ENCODE peak calls at places on chromosomes 4 and X, in six cellular contexts. B, S, K, W, I and P are unnamed samples.

GRCh38 chr4:85496933-85497332 is 22.0 kb downstream of the ARHGAP24 start:
- DNase-seq in K (no peak), W (no peak), S (no peak), B (no peak), I (no peak), P (no peak)

GRCh38 chr4:122827899-122828601 is 1.4 kb downstream of the FGF2 start:
- DNase-seq in S (no peak), B (peak), W (no peak), I (peak), K (peak), P (no peak)

GRCh38 chrX:46770817-46771163 is 11.9 kb upstream of the SLC9A7 start:
- DNase-seq in W (no peak), S (no peak), I (no peak), K (no peak), B (no peak), P (no peak)

GRCh38 chr4:95296052-95296451 is 252.7 kb downstream of the UNC5C start:
- DNase-seq in S (no peak), I (no peak), K (no peak), B (no peak), W (no peak), P (no peak)

GRCh38 chr4:174549696-174550095 is 27.4 kb upstream of the HPGD start:
- DNase-seq in S (no peak), W (no peak), I (no peak), B (no peak), K (no peak), P (no peak)

GRCh38 chr4:158965208-158965607 is 137.7 kb upstream of the RAPGEF2 start:
- DNase-seq in S (no peak), B (no peak), K (no peak), I (no peak), W (no peak), P (no peak)

GRCh38 chrX:19344661-19345060 is 934 bp downstream of the PDHA1 start:
- DNase-seq in K (no peak), I (no peak), S (no peak), W (no peak), B (no peak), P (no peak)

GRCh38 chrX:108028854-108029253 is 16.0 kb upstream of the VSIG1 start:
- DNase-seq in B (no peak), W (no peak), I (no peak), S (no peak), K (no peak), P (no peak)

GRCh38 chr4:76199664-76200211 is 13.9 kb downstream of the SCARB2 start:
- DNase-seq in W (no peak), I (no peak), S (no peak), K (no peak), B (no peak), P (no peak)

GRCh38 chrX:39757971-39758370 is 339.8 kb downstream of the BCOR start:
- DNase-seq in K (no peak), B (no peak), I (no peak), S (no peak), W (no peak), P (no peak)

GRCh38 chr4:5823542-5824211 is 69.2 kb downstream of the CRMP1 start:
- DNase-seq in K (no peak), S (no peak), I (no peak), B (no peak), W (no peak), P (no peak)

GRCh38 chr4:766559-767283 is 59.2 kb downstream of the CPLX1 start:
- DNase-seq in I (no peak), K (no peak), S (no peak), B (no peak), W (no peak), P (no peak)

GRCh38 chr4:21709031-21709430 is 239.5 kb downstream of the KCNIP4 start:
- DNase-seq in I (no peak), S (no peak), W (no peak), K (no peak), B (no peak), P (no peak)

GRCh38 chr4:150044517-150044916 is 33.7 kb upstream of the DCLK2 start:
- DNase-seq in K (no peak), B (no peak), S (no peak), W (no peak), I (no peak), P (no peak)

GRCh38 chr4:54100607-54101189 is 735 bp downstream of the GSX2 start:
- DNase-seq in S (no peak), W (no peak), K (no peak), I (no peak), B (no peak), P (no peak)

GRCh38 chrX:109954955-109955354 is 48.0 kb upstream of the TMEM164 start:
- DNase-seq in W (no peak), B (no peak), S (no peak), K (no peak), I (no peak), P (no peak)

GRCh38 chrX:56978172-56978571 is 17.2 kb downstream of the SPIN3 start:
- DNase-seq in S (peak), I (peak), B (peak), W (no peak), K (peak), P (no peak)

GRCh38 chrX:155334486-155335316 is at the start of gene CLIC2:
- DNase-seq in I (peak), W (no peak), B (no peak), S (no peak), K (no peak), P (no peak)

GRCh38 chr4:74092957-74093356 is 6.0 kb downstream of the CXCL2 start:
- DNase-seq in K (no peak), I (no peak), B (no peak), W (no peak), S (no peak), P (no peak)

GRCh38 chrX:77564824-77565223 is 117.6 kb downstream of the FGF16 start:
- DNase-seq in K (no peak), B (no peak), S (no peak), W (no peak), I (no peak), P (no peak)

GRCh38 chr4:146135941-146136340 is 39.6 kb upstream of the LSM6 start:
- DNase-seq in K (no peak), S (no peak), B (no peak), W (no peak), I (no peak), P (no peak)

GRCh38 chrX:85052636-85053343 is 49.1 kb downstream of the APOOL start:
- DNase-seq in K (no peak), W (no peak), B (no peak), I (peak), S (no peak), P (no peak)

GRCh38 chrX:149849787-149850186 is 31.2 kb upstream of the MAGEA8 start:
- DNase-seq in B (no peak), S (no peak), I (no peak), K (no peak), W (no peak), P (no peak)